ENCODE peak calls at places on chromosomes 3 and 15, in eight cellular contexts. I is endodermal cell, U is A172, D is cerebellar nuclear complex, J is ACHN, B is HFFc6, K is transverse colon, Y is cerebellar cortex. N is an unnamed sample.

GRCh38 chr3:132804498-132804897 is 82.3 kb upstream of the NPHP3 start:
- DNase-seq in I (no peak), U (no peak), D (no peak), J (no peak), B (no peak), K (no peak), Y (no peak), N (peak)

GRCh38 chr3:40800343-40800742 is 275.6 kb downstream of the ZNF621 start:
- DNase-seq in I (peak), U (peak), D (no peak), J (peak), B (peak), K (peak), Y (no peak), N (peak)

GRCh38 chr15:89368566-89369223 is 34.1 kb upstream of the POLG start:
- DNase-seq in I (peak), U (no peak), D (no peak), J (no peak), B (no peak), K (no peak), Y (no peak), N (no peak)

GRCh38 chr3:139534992-139535879 is 4.3 kb downstream of the RBP1 start:
- DNase-seq in I (peak), U (peak), D (no peak), J (no peak), B (no peak), K (no peak), Y (no peak), N (no peak)

GRCh38 chr3:184405075-184406060 is 25.5 kb downstream of the CHRD start:
- DNase-seq in I (no peak), U (no peak), D (no peak), J (no peak), B (no peak), K (no peak), Y (no peak), N (no peak)

GRCh38 chr3:142963266-142964149 is at the start of gene PAQR9:
- DNase-seq in I (peak), U (peak), D (no peak), J (peak), B (no peak), K (no peak), Y (no peak), N (no peak)

GRCh38 chr3:42698216-42698910 is 4.2 kb downstream of the HHATL start:
- DNase-seq in I (no peak), U (no peak), D (no peak), J (no peak), B (no peak), K (no peak), Y (no peak), N (no peak)

GRCh38 chr15:61518191-61518950 is 289.3 kb upstream of the RORA start:
- DNase-seq in I (peak), U (no peak), D (no peak), J (no peak), B (no peak), K (no peak), Y (no peak), N (no peak)

GRCh38 chr3:52780298-52780585 is 2.8 kb downstream of the ITIH1 start:
- DNase-seq in I (no peak), U (no peak), D (no peak), J (no peak), B (no peak), K (peak), Y (no peak), N (no peak)

GRCh38 chr15:67024322-67024997 is 40.9 kb upstream of the SMAD3 start:
- DNase-seq in I (no peak), U (peak), D (no peak), J (peak), B (peak), K (peak), Y (peak), N (peak)

GRCh38 chr15:68504721-68505090 is 72.7 kb upstream of the ITGA11 start:
- DNase-seq in I (peak), U (no peak), D (no peak), J (no peak), B (no peak), K (no peak), Y (no peak), N (no peak)

GRCh38 chr15:78072080-78072892 is 5.2 kb downstream of the TBC1D2B start:
- DNase-seq in I (no peak), U (no peak), D (no peak), J (no peak), B (peak), K (peak), Y (peak), N (peak)

GRCh38 chr3:185216587-185216918 is 37.3 kb downstream of the EHHADH start:
- DNase-seq in I (peak), U (peak), D (no peak), J (no peak), B (no peak), K (no peak), Y (no peak), N (no peak)

GRCh38 chr3:119529883-119530282 is 29.5 kb downstream of the CD80 start:
- DNase-seq in I (no peak), U (no peak), D (no peak), J (no peak), B (peak), K (no peak), Y (no peak), N (peak)

GRCh38 chr3:3772920-3773319 is 26.3 kb upstream of the LRRN1 start:
- DNase-seq in I (no peak), U (no peak), D (peak), J (no peak), B (no peak), K (no peak), Y (peak), N (no peak)

GRCh38 chr15:97903560-97904195 is 56.8 kb upstream of the ARRDC4 start:
- DNase-seq in I (no peak), U (no peak), D (no peak), J (no peak), B (no peak), K (no peak), Y (no peak), N (no peak)

GRCh38 chr3:108296239-108296638 is at the start of gene HHLA2:
- DNase-seq in I (no peak), U (peak), D (no peak), J (no peak), B (no peak), K (no peak), Y (no peak), N (no peak)

GRCh38 chr15:94235041-94235440 is 3.7 kb downstream of the MCTP2 start:
- DNase-seq in I (no peak), U (no peak), D (no peak), J (no peak), B (no peak), K (no peak), Y (no peak), N (no peak)

GRCh38 chr15:93179704-93180103 is 90.7 kb upstream of the RGMA start:
- DNase-seq in I (peak), U (no peak), D (no peak), J (no peak), B (no peak), K (no peak), Y (no peak), N (no peak)

GRCh38 chr3:54906763-54907162 is 21.1 kb downstream of the LRTM1 start:
- DNase-seq in I (no peak), U (no peak), D (no peak), J (no peak), B (no peak), K (no peak), Y (no peak), N (no peak)

GRCh38 chr3:10822708-10823515 is 6.9 kb downstream of the SLC6A11 start:
- DNase-seq in I (no peak), U (no peak), D (no peak), J (no peak), B (no peak), K (no peak), Y (no peak), N (no peak)

GRCh38 chr3:99868438-99868723 is 50.7 kb downstream of the CMSS1 start:
- DNase-seq in I (no peak), U (no peak), D (no peak), J (no peak), B (no peak), K (no peak), Y (no peak), N (no peak)

GRCh38 chr3:182810574-182811268 is 17.4 kb downstream of the ATP11B start:
- DNase-seq in I (no peak), U (peak), D (no peak), J (no peak), B (peak), K (no peak), Y (no peak), N (no peak)

GRCh38 chr3:186025161-186025560 is 83.7 kb downstream of the ETV5 start:
- DNase-seq in I (no peak), U (peak), D (no peak), J (no peak), B (peak), K (no peak), Y (no peak), N (peak)

GRCh38 chr3:48465531-48466378 is 19.2 kb downstream of the ATRIP start:
- DNase-seq in I (peak), U (peak), D (peak), J (peak), B (peak), K (peak), Y (peak), N (peak)

GRCh38 chr15:63487076-63487757 is 17.2 kb upstream of the USP3 start:
- DNase-seq in I (peak), U (peak), D (peak), J (peak), B (peak), K (peak), Y (peak), N (no peak)

GRCh38 chr3:56135941-56136340 is 332.3 kb downstream of the ERC2 start:
- DNase-seq in I (no peak), U (peak), D (no peak), J (no peak), B (no peak), K (no peak), Y (no peak), N (no peak)

GRCh38 chr15:70528270-70528706 is 235.1 kb downstream of the UACA start:
- DNase-seq in I (peak), U (peak), D (no peak), J (peak), B (no peak), K (peak), Y (no peak), N (no peak)

GRCh38 chr3:156477306-156477705 is 77.6 kb downstream of the SSR3 start:
- DNase-seq in I (peak), U (no peak), D (no peak), J (no peak), B (peak), K (no peak), Y (no peak), N (peak)

GRCh38 chr3:120324185-120324584 is 25.0 kb downstream of the LRRC58 start:
- DNase-seq in I (no peak), U (peak), D (no peak), J (no peak), B (no peak), K (no peak), Y (no peak), N (no peak)

GRCh38 chr3:189701934-189702693 is 70.9 kb downstream of the TP63 start:
- DNase-seq in I (peak), U (no peak), D (no peak), J (no peak), B (no peak), K (no peak), Y (no peak), N (no peak)

GRCh38 chr3:175207361-175207760 is 348.2 kb downstream of the NAALADL2 start:
- DNase-seq in I (no peak), U (peak), D (no peak), J (no peak), B (peak), K (no peak), Y (no peak), N (no peak)

GRCh38 chr3:72820405-72820804 is 27.8 kb downstream of the SHQ1 start:
- DNase-seq in I (no peak), U (peak), D (no peak), J (no peak), B (peak), K (peak), Y (peak), N (peak)

GRCh38 chr3:195241592-195242355 is 29.2 kb downstream of the XXYLT1 start:
- DNase-seq in I (peak), U (no peak), D (no peak), J (no peak), B (no peak), K (no peak), Y (no peak), N (no peak)